ENCODE peak calls at places on chromosomes 7 and 10, in five cellular contexts. One of them, this sample, is unnamed.

GRCh38 chr7:75624134-75624832 is 114.5 kb downstream of the HIP1 start:
- DNase-seq in nephron progenitor cell: no peak
- DNase-seq in cerebellum: no peak
- DNase-seq in AG04450: peak
- DNase-seq in AG08396: peak
- DNase-seq in this sample: no peak

GRCh38 chr7:132944774-132945173 is 137.1 kb downstream of the CHCHD3 start:
- DNase-seq in cerebellum: no peak
- DNase-seq in AG04450: no peak
- DNase-seq in nephron progenitor cell: no peak
- DNase-seq in AG08396: no peak
- DNase-seq in this sample: no peak

GRCh38 chr10:50576245-50576815 is 47.4 kb downstream of the SGMS1 start:
- DNase-seq in cerebellum: no peak
- DNase-seq in AG04450: no peak
- DNase-seq in AG08396: peak
- DNase-seq in nephron progenitor cell: no peak
- DNase-seq in this sample: no peak

GRCh38 chr10:70672993-70673928 is 955 bp downstream of the ADAMTS14 start:
- DNase-seq in cerebellum: no peak
- DNase-seq in AG08396: peak
- DNase-seq in nephron progenitor cell: no peak
- DNase-seq in AG04450: peak
- DNase-seq in this sample: peak

GRCh38 chr7:101207459-101207858 is 6.6 kb upstream of the MOGAT3 start:
- DNase-seq in AG08396: no peak
- DNase-seq in cerebellum: no peak
- DNase-seq in nephron progenitor cell: no peak
- DNase-seq in AG04450: no peak
- DNase-seq in this sample: no peak

GRCh38 chr7:156440456-156440855 is 200.1 kb upstream of the RNF32 start:
- DNase-seq in AG08396: no peak
- DNase-seq in cerebellum: no peak
- DNase-seq in nephron progenitor cell: no peak
- DNase-seq in AG04450: no peak
- DNase-seq in this sample: no peak

GRCh38 chr10:132628966-132629900 is 91.6 kb downstream of the INPP5A start:
- DNase-seq in AG04450: no peak
- DNase-seq in AG08396: no peak
- DNase-seq in nephron progenitor cell: no peak
- DNase-seq in cerebellum: no peak
- DNase-seq in this sample: no peak

GRCh38 chr7:83519240-83519639 is 129.7 kb downstream of the SEMA3E start:
- DNase-seq in AG08396: no peak
- DNase-seq in nephron progenitor cell: no peak
- DNase-seq in AG04450: no peak
- DNase-seq in cerebellum: no peak
- DNase-seq in this sample: no peak

GRCh38 chr7:100584677-100585510 is 1.0 kb downstream of the LRCH4 start:
- DNase-seq in AG08396: peak
- DNase-seq in nephron progenitor cell: peak
- DNase-seq in AG04450: no peak
- DNase-seq in cerebellum: no peak
- DNase-seq in this sample: peak

GRCh38 chr10:36256166-36256565 is 614.1 kb upstream of the FZD8 start:
- DNase-seq in AG04450: no peak
- DNase-seq in cerebellum: no peak
- DNase-seq in nephron progenitor cell: no peak
- DNase-seq in AG08396: no peak
- DNase-seq in this sample: no peak

GRCh38 chr7:101174322-101174854 is 5.7 kb downstream of the NAT16 start:
- DNase-seq in nephron progenitor cell: no peak
- DNase-seq in AG08396: no peak
- DNase-seq in cerebellum: no peak
- DNase-seq in AG04450: no peak
- DNase-seq in this sample: no peak

GRCh38 chr10:79392020-79392398 is 44.7 kb downstream of the PPIF start:
- DNase-seq in AG08396: no peak
- DNase-seq in cerebellum: no peak
- DNase-seq in nephron progenitor cell: no peak
- DNase-seq in AG04450: no peak
- DNase-seq in this sample: no peak

GRCh38 chr10:33005322-33006282 is 47.6 kb upstream of the ITGB1 start:
- DNase-seq in nephron progenitor cell: peak
- DNase-seq in AG08396: peak
- DNase-seq in cerebellum: no peak
- DNase-seq in AG04450: peak
- DNase-seq in this sample: peak

GRCh38 chr10:72693599-72693915 is 1.6 kb downstream of the MCU start:
- DNase-seq in cerebellum: no peak
- DNase-seq in AG08396: no peak
- DNase-seq in nephron progenitor cell: no peak
- DNase-seq in AG04450: no peak
- DNase-seq in this sample: no peak

GRCh38 chr7:111018960-111019835 is 71.7 kb upstream of the LRRN3 start:
- DNase-seq in AG04450: no peak
- DNase-seq in nephron progenitor cell: peak
- DNase-seq in cerebellum: no peak
- DNase-seq in AG08396: no peak
- DNase-seq in this sample: no peak

GRCh38 chr7:17530249-17530648 is 231.8 kb downstream of the AHR start:
- DNase-seq in nephron progenitor cell: no peak
- DNase-seq in AG04450: no peak
- DNase-seq in cerebellum: no peak
- DNase-seq in AG08396: no peak
- DNase-seq in this sample: no peak

GRCh38 chr7:138889566-138889965 is 91.6 kb upstream of the ATP6V0A4 start:
- DNase-seq in AG04450: no peak
- DNase-seq in cerebellum: no peak
- DNase-seq in nephron progenitor cell: no peak
- DNase-seq in AG08396: no peak
- DNase-seq in this sample: no peak

GRCh38 chr10:124224331-124225028 is 131.1 kb upstream of the CHST15 start:
- DNase-seq in AG04450: no peak
- DNase-seq in AG08396: no peak
- DNase-seq in cerebellum: no peak
- DNase-seq in nephron progenitor cell: no peak
- DNase-seq in this sample: no peak

GRCh38 chr10:99375444-99375843 is 46.3 kb downstream of the CNNM1 start:
- DNase-seq in AG08396: no peak
- DNase-seq in AG04450: no peak
- DNase-seq in nephron progenitor cell: no peak
- DNase-seq in cerebellum: no peak
- DNase-seq in this sample: no peak

GRCh38 chr10:109701583-109702215 is 221.6 kb downstream of the XPNPEP1 start:
- DNase-seq in nephron progenitor cell: no peak
- DNase-seq in cerebellum: no peak
- DNase-seq in AG08396: no peak
- DNase-seq in AG04450: no peak
- DNase-seq in this sample: no peak

GRCh38 chr7:72077776-72078175 is 334.4 kb downstream of the CALN1 start:
- DNase-seq in nephron progenitor cell: no peak
- DNase-seq in AG04450: no peak
- DNase-seq in AG08396: no peak
- DNase-seq in cerebellum: no peak
- DNase-seq in this sample: no peak

GRCh38 chr10:121696854-121697253 is 98.6 kb upstream of the FGFR2 start:
- DNase-seq in AG08396: no peak
- DNase-seq in cerebellum: no peak
- DNase-seq in AG04450: no peak
- DNase-seq in nephron progenitor cell: peak
- DNase-seq in this sample: no peak

GRCh38 chr10:11875499-11876281 is 52.5 kb downstream of the PROSER2 start:
- DNase-seq in nephron progenitor cell: no peak
- DNase-seq in AG04450: peak
- DNase-seq in AG08396: peak
- DNase-seq in cerebellum: peak
- DNase-seq in this sample: no peak

GRCh38 chr10:50510517-50511473 is 113.0 kb downstream of the SGMS1 start:
- DNase-seq in nephron progenitor cell: no peak
- DNase-seq in cerebellum: no peak
- DNase-seq in AG08396: no peak
- DNase-seq in AG04450: no peak
- DNase-seq in this sample: no peak

GRCh38 chr7:124777268-124777667 is 11.7 kb upstream of the GPR37 start:
- DNase-seq in cerebellum: no peak
- DNase-seq in nephron progenitor cell: no peak
- DNase-seq in AG04450: no peak
- DNase-seq in AG08396: no peak
- DNase-seq in this sample: no peak

GRCh38 chr7:5767066-5767465 is 14.4 kb downstream of the RNF216 start:
- DNase-seq in cerebellum: no peak
- DNase-seq in AG04450: no peak
- DNase-seq in nephron progenitor cell: no peak
- DNase-seq in AG08396: no peak
- DNase-seq in this sample: no peak

GRCh38 chr10:42952358-42952757 is 124.5 kb upstream of the RET start:
- DNase-seq in cerebellum: no peak
- DNase-seq in nephron progenitor cell: peak
- DNase-seq in AG08396: no peak
- DNase-seq in AG04450: no peak
- DNase-seq in this sample: no peak

GRCh38 chr7:39413866-39414668 is 152.1 kb upstream of the YAE1 start:
- DNase-seq in nephron progenitor cell: peak
- DNase-seq in AG08396: peak
- DNase-seq in AG04450: no peak
- DNase-seq in cerebellum: no peak
- DNase-seq in this sample: no peak

GRCh38 chr10:87523731-87524130 is 19.0 kb downstream of the MINPP1 start:
- DNase-seq in AG08396: no peak
- DNase-seq in AG04450: no peak
- DNase-seq in cerebellum: no peak
- DNase-seq in nephron progenitor cell: no peak
- DNase-seq in this sample: no peak

GRCh38 chr7:48847896-48848295 is 76.5 kb upstream of the CDC14C start:
- DNase-seq in nephron progenitor cell: no peak
- DNase-seq in AG08396: no peak
- DNase-seq in cerebellum: no peak
- DNase-seq in AG04450: no peak
- DNase-seq in this sample: no peak

GRCh38 chr10:46285966-46286620 is 704 bp upstream of the ANTXRL start:
- DNase-seq in nephron progenitor cell: no peak
- DNase-seq in AG08396: no peak
- DNase-seq in cerebellum: no peak
- DNase-seq in AG04450: no peak
- DNase-seq in this sample: no peak

GRCh38 chr7:98591926-98592325 is 25.2 kb upstream of the NPTX2 start:
- DNase-seq in nephron progenitor cell: no peak
- DNase-seq in AG08396: no peak
- DNase-seq in cerebellum: no peak
- DNase-seq in AG04450: no peak
- DNase-seq in this sample: no peak

GRCh38 chr10:77405771-77406241 is 231.8 kb downstream of the KCNMA1 start:
- DNase-seq in nephron progenitor cell: peak
- DNase-seq in cerebellum: no peak
- DNase-seq in AG04450: no peak
- DNase-seq in AG08396: peak
- DNase-seq in this sample: no peak

GRCh38 chr10:69730251-69731156 is 71.2 kb upstream of the COL13A1 start:
- DNase-seq in AG04450: peak
- DNase-seq in AG08396: peak
- DNase-seq in cerebellum: no peak
- DNase-seq in nephron progenitor cell: no peak
- DNase-seq in this sample: no peak

GRCh38 chr7:50366311-50366710 is 61.8 kb downstream of the IKZF1 start:
- DNase-seq in nephron progenitor cell: no peak
- DNase-seq in AG08396: no peak
- DNase-seq in cerebellum: no peak
- DNase-seq in AG04450: no peak
- DNase-seq in this sample: no peak

GRCh38 chr10:14016942-14017341 is 313.8 kb downstream of the FRMD4A start:
- DNase-seq in AG08396: no peak
- DNase-seq in AG04450: no peak
- DNase-seq in cerebellum: no peak
- DNase-seq in nephron progenitor cell: no peak
- DNase-seq in this sample: no peak

GRCh38 chr10:21702633-21703111 is 168.6 kb downstream of the MLLT10 start:
- DNase-seq in cerebellum: no peak
- DNase-seq in nephron progenitor cell: no peak
- DNase-seq in AG08396: no peak
- DNase-seq in AG04450: no peak
- DNase-seq in this sample: no peak

GRCh38 chr10:75407296-75407715 is 5.7 kb upstream of the ZNF503 start:
- DNase-seq in AG04450: no peak
- DNase-seq in AG08396: no peak
- DNase-seq in nephron progenitor cell: peak
- DNase-seq in cerebellum: no peak
- DNase-seq in this sample: no peak